ENCODE peak calls at places on chromosome 17, in nine cellular contexts. One of them, this sample, is unnamed.

GRCh38 chr17:31256936-31257335 is 40.1 kb downstream of the OMG start:
- DNase-seq in ecto neural progenitor cell: no peak
- DNase-seq in esophagus squamous epithelium: no peak
- DNase-seq in stimulated activated effector memory CD8-positive, alpha-beta T cell treated with anti-CD3 and anti-CD28 coated beads, Interleukin-12 subunit alpha, Interleukin-12 subunit beta, amount 100 ng/mL, for 72 hours: no peak
- DNase-seq in hepatocyte: no peak
- DNase-seq in smooth muscle cell of the brain vasculature: no peak
- DNase-seq in activated T-helper 9 cell treated with anti-CD3 and anti-CD28 coated beads, Interleukin-2, amount 50 U/mL, for 16 hours: no peak
- DNase-seq in activated CD8-positive, alpha-beta T cell treated with anti-CD3 and anti-CD28 coated beads for 36 hours: no peak
- DNase-seq in M059J: no peak
- DNase-seq in this sample: no peak

GRCh38 chr17:57548421-57549385 is 196.4 kb downstream of the CCDC182 start:
- DNase-seq in ecto neural progenitor cell: no peak
- DNase-seq in esophagus squamous epithelium: no peak
- DNase-seq in stimulated activated effector memory CD8-positive, alpha-beta T cell treated with anti-CD3 and anti-CD28 coated beads, Interleukin-12 subunit alpha, Interleukin-12 subunit beta, amount 100 ng/mL, for 72 hours: no peak
- DNase-seq in hepatocyte: no peak
- DNase-seq in smooth muscle cell of the brain vasculature: no peak
- DNase-seq in activated T-helper 9 cell treated with anti-CD3 and anti-CD28 coated beads, Interleukin-2, amount 50 U/mL, for 16 hours: no peak
- DNase-seq in activated CD8-positive, alpha-beta T cell treated with anti-CD3 and anti-CD28 coated beads for 36 hours: no peak
- DNase-seq in M059J: peak; percentile 52
- DNase-seq in this sample: no peak

GRCh38 chr17:73068322-73069153 is 23.9 kb downstream of the SLC39A11 start:
- DNase-seq in ecto neural progenitor cell: no peak
- DNase-seq in esophagus squamous epithelium: no peak
- DNase-seq in stimulated activated effector memory CD8-positive, alpha-beta T cell treated with anti-CD3 and anti-CD28 coated beads, Interleukin-12 subunit alpha, Interleukin-12 subunit beta, amount 100 ng/mL, for 72 hours: no peak
- DNase-seq in hepatocyte: peak; percentile 83
- DNase-seq in smooth muscle cell of the brain vasculature: no peak
- DNase-seq in activated T-helper 9 cell treated with anti-CD3 and anti-CD28 coated beads, Interleukin-2, amount 50 U/mL, for 16 hours: no peak
- DNase-seq in activated CD8-positive, alpha-beta T cell treated with anti-CD3 and anti-CD28 coated beads for 36 hours: no peak
- DNase-seq in M059J: peak; percentile 92
- DNase-seq in this sample: peak; percentile 56

GRCh38 chr17:37405955-37406634 is 541 bp downstream of the ACACA start:
- DNase-seq in ecto neural progenitor cell: no peak
- DNase-seq in esophagus squamous epithelium: no peak
- DNase-seq in stimulated activated effector memory CD8-positive, alpha-beta T cell treated with anti-CD3 and anti-CD28 coated beads, Interleukin-12 subunit alpha, Interleukin-12 subunit beta, amount 100 ng/mL, for 72 hours: no peak
- DNase-seq in hepatocyte: no peak
- DNase-seq in smooth muscle cell of the brain vasculature: no peak
- DNase-seq in activated T-helper 9 cell treated with anti-CD3 and anti-CD28 coated beads, Interleukin-2, amount 50 U/mL, for 16 hours: no peak
- DNase-seq in activated CD8-positive, alpha-beta T cell treated with anti-CD3 and anti-CD28 coated beads for 36 hours: no peak
- DNase-seq in M059J: no peak
- DNase-seq in this sample: no peak

GRCh38 chr17:80861892-80862291 is 129.7 kb upstream of the CHMP6 start:
- DNase-seq in ecto neural progenitor cell: peak; percentile 72
- DNase-seq in esophagus squamous epithelium: no peak
- DNase-seq in stimulated activated effector memory CD8-positive, alpha-beta T cell treated with anti-CD3 and anti-CD28 coated beads, Interleukin-12 subunit alpha, Interleukin-12 subunit beta, amount 100 ng/mL, for 72 hours: no peak
- DNase-seq in hepatocyte: no peak
- DNase-seq in smooth muscle cell of the brain vasculature: no peak
- DNase-seq in activated T-helper 9 cell treated with anti-CD3 and anti-CD28 coated beads, Interleukin-2, amount 50 U/mL, for 16 hours: peak; percentile 24
- DNase-seq in activated CD8-positive, alpha-beta T cell treated with anti-CD3 and anti-CD28 coated beads for 36 hours: peak; percentile 70
- DNase-seq in M059J: no peak
- DNase-seq in this sample: no peak

GRCh38 chr17:62017912-62018311 is 47.2 kb downstream of the MED13 start:
- DNase-seq in ecto neural progenitor cell: no peak
- DNase-seq in esophagus squamous epithelium: no peak
- DNase-seq in stimulated activated effector memory CD8-positive, alpha-beta T cell treated with anti-CD3 and anti-CD28 coated beads, Interleukin-12 subunit alpha, Interleukin-12 subunit beta, amount 100 ng/mL, for 72 hours: no peak
- DNase-seq in hepatocyte: no peak
- DNase-seq in smooth muscle cell of the brain vasculature: no peak
- DNase-seq in activated T-helper 9 cell treated with anti-CD3 and anti-CD28 coated beads, Interleukin-2, amount 50 U/mL, for 16 hours: no peak
- DNase-seq in activated CD8-positive, alpha-beta T cell treated with anti-CD3 and anti-CD28 coated beads for 36 hours: no peak
- DNase-seq in M059J: peak; percentile 3
- DNase-seq in this sample: no peak

GRCh38 chr17:28174352-28175046 is 132.0 kb downstream of the NLK start:
- DNase-seq in ecto neural progenitor cell: no peak
- DNase-seq in esophagus squamous epithelium: no peak
- DNase-seq in stimulated activated effector memory CD8-positive, alpha-beta T cell treated with anti-CD3 and anti-CD28 coated beads, Interleukin-12 subunit alpha, Interleukin-12 subunit beta, amount 100 ng/mL, for 72 hours: no peak
- DNase-seq in hepatocyte: no peak
- DNase-seq in smooth muscle cell of the brain vasculature: no peak
- DNase-seq in activated T-helper 9 cell treated with anti-CD3 and anti-CD28 coated beads, Interleukin-2, amount 50 U/mL, for 16 hours: no peak
- DNase-seq in activated CD8-positive, alpha-beta T cell treated with anti-CD3 and anti-CD28 coated beads for 36 hours: peak; percentile 74
- DNase-seq in M059J: no peak
- DNase-seq in this sample: no peak

GRCh38 chr17:61307905-61308886 is 91.4 kb upstream of the TBX2 start:
- DNase-seq in ecto neural progenitor cell: no peak
- DNase-seq in esophagus squamous epithelium: no peak
- DNase-seq in stimulated activated effector memory CD8-positive, alpha-beta T cell treated with anti-CD3 and anti-CD28 coated beads, Interleukin-12 subunit alpha, Interleukin-12 subunit beta, amount 100 ng/mL, for 72 hours: no peak
- DNase-seq in hepatocyte: peak; percentile 75
- DNase-seq in smooth muscle cell of the brain vasculature: peak; percentile 82
- DNase-seq in activated T-helper 9 cell treated with anti-CD3 and anti-CD28 coated beads, Interleukin-2, amount 50 U/mL, for 16 hours: no peak
- DNase-seq in activated CD8-positive, alpha-beta T cell treated with anti-CD3 and anti-CD28 coated beads for 36 hours: no peak
- DNase-seq in M059J: peak; percentile 90
- DNase-seq in this sample: peak; percentile 99

GRCh38 chr17:82091264-82092066 is 6.6 kb downstream of the FASN start:
- DNase-seq in ecto neural progenitor cell: no peak
- DNase-seq in esophagus squamous epithelium: no peak
- DNase-seq in stimulated activated effector memory CD8-positive, alpha-beta T cell treated with anti-CD3 and anti-CD28 coated beads, Interleukin-12 subunit alpha, Interleukin-12 subunit beta, amount 100 ng/mL, for 72 hours: no peak
- DNase-seq in hepatocyte: no peak
- DNase-seq in smooth muscle cell of the brain vasculature: no peak
- DNase-seq in activated T-helper 9 cell treated with anti-CD3 and anti-CD28 coated beads, Interleukin-2, amount 50 U/mL, for 16 hours: no peak
- DNase-seq in activated CD8-positive, alpha-beta T cell treated with anti-CD3 and anti-CD28 coated beads for 36 hours: no peak
- DNase-seq in M059J: no peak
- DNase-seq in this sample: no peak